ENCODE peak calls at places on chromosomes 2 and 18, in four cellular contexts. One of them, this sample, is unnamed.

GRCh38 chr18:28125051-28125450 is 51.9 kb downstream of the CDH2 start:
- DNase-seq in esophagus squamous epithelium: no peak
- DNase-seq in astrocyte: no peak
- DNase-seq in tibial artery: no peak
- DNase-seq in this sample: no peak

GRCh38 chr2:129400825-129401224 is 578.6 kb upstream of the RAB6C start:
- DNase-seq in esophagus squamous epithelium: no peak
- DNase-seq in astrocyte: no peak
- DNase-seq in tibial artery: no peak
- DNase-seq in this sample: no peak

GRCh38 chr2:29212009-29212408 is 96.8 kb downstream of the CLIP4 start:
- DNase-seq in esophagus squamous epithelium: no peak
- DNase-seq in astrocyte: no peak
- DNase-seq in tibial artery: no peak
- DNase-seq in this sample: no peak

GRCh38 chr2:195648780-195649179 is 8.2 kb upstream of the SLC39A10 start:
- DNase-seq in esophagus squamous epithelium: no peak
- DNase-seq in astrocyte: no peak
- DNase-seq in tibial artery: no peak
- DNase-seq in this sample: no peak

GRCh38 chr2:121502781-121503180 is 27.9 kb upstream of the RNU4ATAC start:
- DNase-seq in esophagus squamous epithelium: no peak
- DNase-seq in astrocyte: peak; percentile 62
- DNase-seq in tibial artery: no peak
- DNase-seq in this sample: no peak

GRCh38 chr2:11980809-11981208 is 234.4 kb downstream of the LPIN1 start:
- DNase-seq in esophagus squamous epithelium: no peak
- DNase-seq in astrocyte: peak; percentile 74
- DNase-seq in tibial artery: no peak
- DNase-seq in this sample: no peak

GRCh38 chr2:190432567-190433231 is 24.5 kb downstream of the MFSD6 start:
- DNase-seq in esophagus squamous epithelium: no peak
- DNase-seq in astrocyte: no peak
- DNase-seq in tibial artery: no peak
- DNase-seq in this sample: no peak

GRCh38 chr2:96917008-96917575 is 47.2 kb upstream of the SEMA4C start:
- DNase-seq in esophagus squamous epithelium: no peak
- DNase-seq in astrocyte: no peak
- DNase-seq in tibial artery: no peak
- DNase-seq in this sample: no peak

GRCh38 chr18:68083131-68083530 is 566.6 kb upstream of the DSEL start:
- DNase-seq in esophagus squamous epithelium: no peak
- DNase-seq in astrocyte: peak; percentile 99
- DNase-seq in tibial artery: no peak
- DNase-seq in this sample: no peak

GRCh38 chr18:3015203-3015590 is 2.3 kb upstream of the LPIN2 start:
- DNase-seq in esophagus squamous epithelium: no peak
- DNase-seq in astrocyte: peak; percentile 66
- DNase-seq in tibial artery: no peak
- DNase-seq in this sample: no peak

GRCh38 chr2:189265696-189266320 is 86.2 kb upstream of the COL5A2 start:
- DNase-seq in esophagus squamous epithelium: no peak
- DNase-seq in astrocyte: no peak
- DNase-seq in tibial artery: no peak
- DNase-seq in this sample: no peak

GRCh38 chr18:36402765-36403396 is 105.4 kb downstream of the FHOD3 start:
- DNase-seq in esophagus squamous epithelium: no peak
- DNase-seq in astrocyte: peak; percentile 77
- DNase-seq in tibial artery: peak; percentile 61
- DNase-seq in this sample: no peak

GRCh38 chr18:56284319-56284718 is 354.1 kb downstream of the TXNL1 start:
- DNase-seq in esophagus squamous epithelium: no peak
- DNase-seq in astrocyte: peak; percentile 26
- DNase-seq in tibial artery: no peak
- DNase-seq in this sample: no peak

GRCh38 chr2:191376981-191377629 is 131.9 kb downstream of the MYO1B start:
- DNase-seq in esophagus squamous epithelium: no peak
- DNase-seq in astrocyte: peak; percentile 95
- DNase-seq in tibial artery: peak; percentile 88
- DNase-seq in this sample: no peak

GRCh38 chr2:172677363-172677762 is 58.3 kb upstream of the RAPGEF4 start:
- DNase-seq in esophagus squamous epithelium: no peak
- DNase-seq in astrocyte: no peak
- DNase-seq in tibial artery: no peak
- DNase-seq in this sample: peak; percentile 24

GRCh38 chr2:218075975-218076811 is 7.1 kb downstream of the RUFY4 start:
- DNase-seq in esophagus squamous epithelium: no peak
- DNase-seq in astrocyte: no peak
- DNase-seq in tibial artery: no peak
- DNase-seq in this sample: no peak

GRCh38 chr2:112121682-112122254 is 16.4 kb upstream of the FBLN7 start:
- DNase-seq in esophagus squamous epithelium: no peak
- DNase-seq in astrocyte: peak; percentile 16
- DNase-seq in tibial artery: no peak
- DNase-seq in this sample: no peak

GRCh38 chr18:62925031-62925688 is 209.8 kb downstream of the PHLPP1 start:
- DNase-seq in esophagus squamous epithelium: no peak
- DNase-seq in astrocyte: peak; percentile 40
- DNase-seq in tibial artery: no peak
- DNase-seq in this sample: no peak

GRCh38 chr2:189298481-189298880 is 118.9 kb upstream of the COL5A2 start:
- DNase-seq in esophagus squamous epithelium: no peak
- DNase-seq in astrocyte: peak; percentile 74
- DNase-seq in tibial artery: no peak
- DNase-seq in this sample: no peak

GRCh38 chr2:175111200-175111657 is 56.8 kb downstream of the ATF2 start:
- DNase-seq in esophagus squamous epithelium: no peak
- DNase-seq in astrocyte: peak; percentile 17
- DNase-seq in tibial artery: no peak
- DNase-seq in this sample: no peak

GRCh38 chr2:9152975-9153402 is 53.6 kb upstream of the ASAP2 start:
- DNase-seq in esophagus squamous epithelium: no peak
- DNase-seq in astrocyte: peak; percentile 47
- DNase-seq in tibial artery: no peak
- DNase-seq in this sample: no peak

GRCh38 chr2:196324212-196324611 is 152.8 kb upstream of the STK17B start:
- DNase-seq in esophagus squamous epithelium: no peak
- DNase-seq in astrocyte: peak; percentile 51
- DNase-seq in tibial artery: no peak
- DNase-seq in this sample: no peak

GRCh38 chr2:62999905-63000304 is 50.7 kb upstream of the OTX1 start:
- DNase-seq in esophagus squamous epithelium: no peak
- DNase-seq in astrocyte: peak; percentile 27
- DNase-seq in tibial artery: peak; percentile 33
- DNase-seq in this sample: no peak

GRCh38 chr2:221289389-221289788 is 282.7 kb downstream of the EPHA4 start:
- DNase-seq in esophagus squamous epithelium: no peak
- DNase-seq in astrocyte: peak; percentile 57
- DNase-seq in tibial artery: no peak
- DNase-seq in this sample: no peak

GRCh38 chr2:20439193-20439475 is 7.7 kb upstream of the RHOB start:
- DNase-seq in esophagus squamous epithelium: no peak
- DNase-seq in astrocyte: no peak
- DNase-seq in tibial artery: no peak
- DNase-seq in this sample: no peak

GRCh38 chr2:205546417-205546816 is 135.9 kb upstream of the NRP2 start:
- DNase-seq in esophagus squamous epithelium: no peak
- DNase-seq in astrocyte: no peak
- DNase-seq in tibial artery: no peak
- DNase-seq in this sample: no peak

GRCh38 chr18:33116376-33116775 is 324.1 kb downstream of the CCDC178 start:
- DNase-seq in esophagus squamous epithelium: no peak
- DNase-seq in astrocyte: peak; percentile 19
- DNase-seq in tibial artery: no peak
- DNase-seq in this sample: no peak

GRCh38 chr18:59459352-59460059 is 100.4 kb upstream of the LMAN1 start:
- DNase-seq in esophagus squamous epithelium: no peak
- DNase-seq in astrocyte: peak; percentile 35
- DNase-seq in tibial artery: no peak
- DNase-seq in this sample: no peak

GRCh38 chr2:205076405-205076804 is 531.1 kb downstream of the PARD3B start:
- DNase-seq in esophagus squamous epithelium: no peak
- DNase-seq in astrocyte: no peak
- DNase-seq in tibial artery: no peak
- DNase-seq in this sample: no peak

GRCh38 chr18:70044626-70045025 is 97.0 kb upstream of the CD226 start:
- DNase-seq in esophagus squamous epithelium: no peak
- DNase-seq in astrocyte: peak; percentile 99
- DNase-seq in tibial artery: no peak
- DNase-seq in this sample: no peak

GRCh38 chr2:224163573-224164307 is 124.7 kb upstream of the SERPINE2 start:
- DNase-seq in esophagus squamous epithelium: no peak
- DNase-seq in astrocyte: peak; percentile 83
- DNase-seq in tibial artery: no peak
- DNase-seq in this sample: no peak

GRCh38 chr2:51510298-51510697 is 478.4 kb upstream of the NRXN1 start:
- DNase-seq in esophagus squamous epithelium: no peak
- DNase-seq in astrocyte: no peak
- DNase-seq in tibial artery: no peak
- DNase-seq in this sample: no peak

GRCh38 chr2:111049792-111050640 is 70.7 kb upstream of the BCL2L11 start:
- DNase-seq in esophagus squamous epithelium: no peak
- DNase-seq in astrocyte: peak; percentile 6
- DNase-seq in tibial artery: no peak
- DNase-seq in this sample: peak; percentile 80

GRCh38 chr2:105611328-105611627 is 133.4 kb upstream of the NCK2 start:
- DNase-seq in esophagus squamous epithelium: no peak
- DNase-seq in astrocyte: no peak
- DNase-seq in tibial artery: no peak
- DNase-seq in this sample: no peak

GRCh38 chr2:42086500-42086953 is 38.7 kb downstream of the PKDCC start:
- DNase-seq in esophagus squamous epithelium: no peak
- DNase-seq in astrocyte: no peak
- DNase-seq in tibial artery: peak; percentile 30
- DNase-seq in this sample: no peak

GRCh38 chr18:3429121-3429520 is 20.9 kb upstream of the TGIF1 start:
- DNase-seq in esophagus squamous epithelium: no peak
- DNase-seq in astrocyte: no peak
- DNase-seq in tibial artery: no peak
- DNase-seq in this sample: no peak

GRCh38 chr18:48842259-48843061 is 108.3 kb downstream of the SMAD7 start:
- DNase-seq in esophagus squamous epithelium: no peak
- DNase-seq in astrocyte: no peak
- DNase-seq in tibial artery: no peak
- DNase-seq in this sample: no peak

This sample was measured in breast epithelium.